ENCODE peak calls at places on chromosomes 12 and 14, in eight cellular contexts. N is GM23338, A is endothelial cell of umbilical vein, M is K562, D is GM12878, K is H1, U is HepG2, L is SK-N-SH. S is an unnamed sample.

GRCh38 chr14:23538785-23539184 is 12.8 kb downstream of the ZFHX2 start:
- DNase-seq in L (no peak), A (no peak), M (no peak), U (no peak), K (peak; percentile 65), D (no peak), N (peak; percentile 79), S (no peak)

GRCh38 chr12:5428332-5429221 is 3.3 kb upstream of the NTF3 start:
- DNase-seq in A (peak; percentile 50), U (no peak), K (peak; percentile 57), N (peak; percentile 65), L (peak; percentile 37), M (peak; percentile 9), D (no peak), S (no peak)

GRCh38 chr12:13152281-13152680 is 44.2 kb upstream of the EMP1 start:
- DNase-seq in A (no peak), M (no peak), L (no peak), U (no peak), N (no peak), D (no peak), K (no peak), S (no peak)

GRCh38 chr12:107847430-107847829 is 72.9 kb downstream of the ASCL4 start:
- DNase-seq in A (no peak), L (no peak), N (no peak), M (no peak), U (no peak), D (no peak), K (no peak), S (no peak)

GRCh38 chr14:77023001-77023996 is 5.2 kb downstream of the IRF2BPL start:
- DNase-seq in U (peak; percentile 97), L (peak; percentile 70), N (peak; percentile 71), A (peak; percentile 28), K (peak; percentile 51), M (no peak), D (no peak), S (no peak)

GRCh38 chr14:35355981-35356839 is 48.3 kb downstream of the NFKBIA start:
- DNase-seq in L (no peak), D (no peak), A (no peak), N (no peak), U (peak; percentile 91), M (peak; percentile 82), K (no peak), S (peak; percentile 40)

GRCh38 chr12:104290855-104291254 is 12.7 kb upstream of the EID3 start:
- DNase-seq in A (no peak), D (no peak), K (no peak), L (no peak), U (no peak), M (no peak), N (no peak), S (no peak)

GRCh38 chr12:2295941-2296461 is 243.2 kb downstream of the CACNA1C start:
- DNase-seq in L (no peak), A (no peak), D (no peak), U (no peak), M (no peak), K (no peak), N (no peak), S (no peak)

GRCh38 chr12:11688379-11688778 is 38.9 kb downstream of the ETV6 start:
- DNase-seq in K (no peak), D (no peak), L (no peak), M (no peak), U (no peak), N (no peak), A (no peak), S (no peak)

GRCh38 chr12:113805201-113805600 is 160.9 kb downstream of the RBM19 start:
- DNase-seq in N (no peak), L (peak; percentile 55), M (no peak), D (no peak), U (no peak), A (no peak), K (no peak), S (no peak)

GRCh38 chr12:123961585-123961984 is 11.0 kb downstream of the CCDC92 start:
- DNase-seq in M (no peak), U (no peak), A (no peak), L (no peak), D (no peak), K (no peak), N (no peak), S (no peak)

GRCh38 chr12:76921072-76921471 is 42.3 kb upstream of the CSRP2 start:
- DNase-seq in L (no peak), M (no peak), U (no peak), N (no peak), K (no peak), D (no peak), A (no peak), S (no peak)

DNA sequence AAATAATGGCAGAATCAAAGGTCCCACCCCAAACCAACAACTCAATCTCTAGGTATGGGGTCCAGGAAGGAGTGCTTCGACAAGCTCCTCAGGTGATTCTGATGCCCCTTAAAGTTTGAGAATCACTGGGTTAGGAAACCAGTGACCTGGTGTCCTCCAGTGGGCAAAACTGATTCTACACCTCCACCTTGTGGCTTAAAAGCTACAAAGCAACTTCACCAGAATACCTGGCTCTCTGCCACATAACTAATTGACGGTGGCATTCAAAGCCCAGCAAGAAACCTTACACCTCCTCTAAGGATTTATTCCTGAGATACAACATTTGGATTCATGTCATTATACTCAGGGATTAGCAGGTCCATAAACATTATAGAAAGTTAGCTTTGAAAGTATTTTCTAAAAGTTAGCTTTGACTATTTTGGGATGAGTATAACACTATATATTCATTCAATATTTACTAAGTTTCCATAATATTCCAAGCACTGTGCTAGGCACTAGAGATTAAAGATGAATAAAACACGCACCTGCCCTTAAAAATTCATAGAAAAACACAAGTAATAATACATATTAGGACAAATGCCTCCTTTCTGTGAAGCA is 45.4 kb downstream of the DCAF5 start:
- DNase-seq in K (no peak), D (peak; percentile 20), A (peak; percentile 76), N (peak; percentile 85), U (peak; percentile 69), M (peak; percentile 61), L (peak; percentile 61), S (peak; percentile 60)
- TF ChIP-seq POLR2AphosphoS5 in K (no peak), D (no peak), A (no peak), N (no peak), U (no peak), M (no peak), L (no peak), S (peak; percentile 22)

GRCh38 chr12:95574030-95574429 is 22.8 kb upstream of the USP44 start:
- DNase-seq in K (peak; percentile 76), U (no peak), A (no peak), D (no peak), N (peak; percentile 85), M (no peak), L (no peak), S (no peak)

GRCh38 chr12:95574799-95575452 is 23.6 kb upstream of the USP44 start:
- DNase-seq in M (peak; percentile 51), A (peak; percentile 65), D (no peak), U (peak; percentile 31), K (no peak), L (peak; percentile 54), N (peak; percentile 79), S (peak; percentile 49)

DNA sequence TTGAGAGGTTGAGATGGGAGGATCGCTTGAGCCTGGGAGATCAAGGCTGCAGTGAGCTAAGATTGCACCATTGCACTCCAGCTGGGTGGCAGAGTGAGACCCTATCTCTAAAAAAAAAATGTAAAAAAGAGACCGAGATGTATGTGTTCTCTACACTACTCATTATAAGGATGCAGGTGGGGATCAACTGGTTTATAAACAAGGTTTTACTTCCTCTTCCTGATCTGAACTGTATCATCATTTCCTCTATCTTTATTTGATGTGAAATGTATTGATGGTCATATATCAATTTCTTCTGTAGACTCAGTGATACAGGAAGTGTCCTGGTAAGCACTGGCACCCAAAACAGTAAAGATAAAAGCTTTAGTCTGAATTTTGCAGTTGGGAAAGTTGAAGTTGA is 20.1 kb upstream of the USP44 start:
- DNase-seq in K (no peak), L (no peak), A (no peak), M (no peak), D (no peak), U (no peak), N (no peak), S (no peak)
- H3K4me2 ChIP-seq in K (no peak overlapping the region), L (no peak overlapping the region), A (no peak overlapping the region), M (no peak overlapping the region), D (no peak overlapping the region), U (no peak overlapping the region), N (no peak overlapping the region), S (no peak overlapping the region)

GRCh38 chr12:114984641-114985041 is 300.7 kb upstream of the TBX3 start:
- DNase-seq in A (no peak), K (no peak), U (no peak), D (no peak), L (no peak), N (no peak), M (no peak), S (no peak)

GRCh38 chr12:114976361-114976760 is 292.4 kb upstream of the TBX3 start:
- DNase-seq in N (no peak), K (no peak), M (no peak), L (no peak), U (no peak), D (no peak), A (no peak), S (no peak)

GRCh38 chr12:114976959-114977358 is 293.0 kb upstream of the TBX3 start:
- DNase-seq in U (peak; percentile 74), K (no peak), M (no peak), N (no peak), D (no peak), L (no peak), A (no peak), S (no peak)

GRCh38 chr12:114982760-114983159 is 298.8 kb upstream of the TBX3 start:
- DNase-seq in K (no peak), A (no peak), N (peak; percentile 36), D (no peak), U (no peak), L (peak; percentile 21), M (peak; percentile 2), S (no peak)

GRCh38 chr12:114981036-114981435 is 297.1 kb upstream of the TBX3 start:
- DNase-seq in M (no peak), K (no peak), D (no peak), A (no peak), N (no peak), U (no peak), L (no peak), S (no peak)
- TF ChIP-seq POLR2AphosphoS5 in M (no peak), K (no peak), D (no peak), A (no peak), N (no peak), U (no peak), L (no peak), S (no peak)

GRCh38 chr12:92077530-92077929 is 68.1 kb downstream of the BTG1 start:
- DNase-seq in D (no peak), L (no peak), A (no peak), U (no peak), K (no peak), M (no peak), N (no peak), S (no peak)

GRCh38 chr12:92085040-92085439 is 60.6 kb downstream of the BTG1 start:
- DNase-seq in L (no peak), N (no peak), U (no peak), K (no peak), A (no peak), M (no peak), D (no peak), S (no peak)

GRCh38 chr12:92079054-92079385 is 66.6 kb downstream of the BTG1 start:
- DNase-seq in K (no peak), N (no peak), U (no peak), L (no peak), A (no peak), M (no peak), D (no peak), S (no peak)

GRCh38 chr12:92078167-92079053 is 67.2 kb downstream of the BTG1 start:
- DNase-seq in D (no peak), U (no peak), M (peak; percentile 83), K (no peak), L (no peak), N (no peak), A (peak; percentile 42), S (peak; percentile 12)

GRCh38 chr12:92080390-92081285 is 65.0 kb downstream of the BTG1 start:
- DNase-seq in L (no peak), N (no peak), U (no peak), K (no peak), A (no peak), D (no peak), M (no peak), S (peak; percentile 51)
- H3K4me2 ChIP-seq in L (peak overlapping the region; percentile 28), N (no peak overlapping the region), U (peak overlapping the region; percentile 52), K (no peak overlapping the region), A (no peak overlapping the region), D (peak overlapping the region; percentile 71), M (peak overlapping the region; percentile 35), S (peak overlapping the region; percentile 61)

S was measured in HCT116.